ENCODE peak calls at places on chromosomes 2 and 18, in five cellular contexts. G is astrocyte of the spinal cord; X is foreskin fibroblast; B is amniotic epithelial cell; J is activated T-helper 1 cell treated with anti-CD3 and anti-CD28 coated beads, Interleukin-12 subunit alpha, Interleukin-12 subunit beta, Interleukin-2, Interleukin-4 antibody, amounts not matched to agents 30 ng/mL and 10 ng/mL and 1 ng/mL, durations not matched to agents 14 hours and 24 hours and 36 hours. H is an unnamed sample.

GRCh38 chr2:145114726-145115125 is 594.8 kb upstream of the ZEB2 start:
- DNase-seq in J (no peak), B (no peak), G (peak), X (peak), H (peak)

GRCh38 chr2:184562532-184562931 is 35.8 kb upstream of the ZNF804A start:
- DNase-seq in G (no peak), X (peak), B (peak), J (no peak), H (peak)

GRCh38 chr2:106232633-106233032 is 38.5 kb upstream of the UXS1 start:
- DNase-seq in G (no peak), B (no peak), X (no peak), J (no peak), H (no peak)

GRCh38 chr2:10632230-10632629 is 57.5 kb downstream of the NOL10 start:
- DNase-seq in X (no peak), G (no peak), B (no peak), J (no peak), H (no peak)

GRCh38 chr2:11767779-11768178 is 21.3 kb downstream of the LPIN1 start:
- DNase-seq in G (no peak), X (no peak), B (no peak), J (no peak), H (no peak)

GRCh38 chr2:215635788-215636139 is 199.9 kb upstream of the FN1 start:
- DNase-seq in B (peak), G (peak), J (no peak), X (peak), H (peak)

GRCh38 chr18:75521808-75522207 is 94.3 kb upstream of the SMIM21 start:
- DNase-seq in G (no peak), X (no peak), J (no peak), B (no peak), H (no peak)

GRCh38 chr2:39499336-39499735 is 62.3 kb upstream of the MAP4K3 start:
- DNase-seq in X (peak), B (no peak), J (no peak), G (no peak), H (no peak)

GRCh38 chr2:107529146-107529545 is 297.5 kb upstream of the RGPD4 start:
- DNase-seq in G (no peak), B (no peak), J (no peak), X (no peak), H (peak)

H was measured in M059J.